ENCODE peak calls at places on chromosome 4, in nine cellular contexts. One of them, this sample, is unnamed.

GRCh38 chr4:98399915-98400314 is 138.7 kb downstream of the RAP1GDS1 start:
- DNase-seq in activated T-cell treated with anti-CD3 and anti-CD28 coated beads for 4 hours: no peak
- DNase-seq in RPMI7951: no peak
- DNase-seq in ecto neural progenitor cell: no peak
- DNase-seq in cardiac septum: no peak
- DNase-seq in fibroblast of mammary gland: no peak
- DNase-seq in NB4: no peak
- DNase-seq in activated effector memory CD4-positive, alpha-beta T cell treated with Interleukin-2 at 50 U/mL for 16 hours: no peak
- DNase-seq in breast epithelium: no peak
- DNase-seq in this sample: no peak

GRCh38 chr4:56330691-56331090 is 56.6 kb downstream of the AASDH start:
- DNase-seq in activated T-cell treated with anti-CD3 and anti-CD28 coated beads for 4 hours: no peak
- DNase-seq in RPMI7951: peak; percentile 2
- DNase-seq in ecto neural progenitor cell: no peak
- DNase-seq in cardiac septum: no peak
- DNase-seq in fibroblast of mammary gland: no peak
- DNase-seq in NB4: peak; percentile 8
- DNase-seq in activated effector memory CD4-positive, alpha-beta T cell treated with Interleukin-2 at 50 U/mL for 16 hours: no peak
- DNase-seq in breast epithelium: no peak
- DNase-seq in this sample: no peak

GRCh38 chr4:16443504-16444088 is 217.3 kb upstream of the TAPT1 start:
- DNase-seq in activated T-cell treated with anti-CD3 and anti-CD28 coated beads for 4 hours: no peak
- DNase-seq in RPMI7951: peak; percentile 49
- DNase-seq in ecto neural progenitor cell: no peak
- DNase-seq in cardiac septum: no peak
- DNase-seq in fibroblast of mammary gland: peak; percentile 55
- DNase-seq in NB4: peak; percentile 61
- DNase-seq in activated effector memory CD4-positive, alpha-beta T cell treated with Interleukin-2 at 50 U/mL for 16 hours: no peak
- DNase-seq in breast epithelium: no peak
- DNase-seq in this sample: peak; percentile 76

GRCh38 chr4:4492161-4492847 is 49.5 kb downstream of the STX18 start:
- DNase-seq in activated T-cell treated with anti-CD3 and anti-CD28 coated beads for 4 hours: no peak
- DNase-seq in RPMI7951: peak; percentile 23
- DNase-seq in ecto neural progenitor cell: no peak
- DNase-seq in cardiac septum: no peak
- DNase-seq in fibroblast of mammary gland: peak; percentile 71
- DNase-seq in NB4: no peak
- DNase-seq in activated effector memory CD4-positive, alpha-beta T cell treated with Interleukin-2 at 50 U/mL for 16 hours: no peak
- DNase-seq in breast epithelium: no peak
- DNase-seq in this sample: no peak

GRCh38 chr4:118400362-118400761 is 47.6 kb upstream of the PRSS12 start:
- DNase-seq in activated T-cell treated with anti-CD3 and anti-CD28 coated beads for 4 hours: no peak
- DNase-seq in RPMI7951: no peak
- DNase-seq in ecto neural progenitor cell: no peak
- DNase-seq in cardiac septum: no peak
- DNase-seq in fibroblast of mammary gland: no peak
- DNase-seq in NB4: peak; percentile 78
- DNase-seq in activated effector memory CD4-positive, alpha-beta T cell treated with Interleukin-2 at 50 U/mL for 16 hours: no peak
- DNase-seq in breast epithelium: no peak
- DNase-seq in this sample: no peak

GRCh38 chr4:25030283-25031076 is at the start of gene LGI2:
- DNase-seq in activated T-cell treated with anti-CD3 and anti-CD28 coated beads for 4 hours: no peak
- DNase-seq in RPMI7951: no peak
- DNase-seq in ecto neural progenitor cell: no peak
- DNase-seq in cardiac septum: no peak
- DNase-seq in fibroblast of mammary gland: no peak
- DNase-seq in NB4: peak; percentile 30
- DNase-seq in activated effector memory CD4-positive, alpha-beta T cell treated with Interleukin-2 at 50 U/mL for 16 hours: no peak
- DNase-seq in breast epithelium: no peak
- DNase-seq in this sample: no peak

GRCh38 chr4:121253961-121254360 is 89.8 kb upstream of the TNIP3 start:
- DNase-seq in activated T-cell treated with anti-CD3 and anti-CD28 coated beads for 4 hours: no peak
- DNase-seq in RPMI7951: no peak
- DNase-seq in ecto neural progenitor cell: no peak
- DNase-seq in cardiac septum: no peak
- DNase-seq in fibroblast of mammary gland: no peak
- DNase-seq in NB4: no peak
- DNase-seq in activated effector memory CD4-positive, alpha-beta T cell treated with Interleukin-2 at 50 U/mL for 16 hours: peak; percentile 3
- DNase-seq in breast epithelium: no peak
- DNase-seq in this sample: no peak

GRCh38 chr4:180665994-180666818 is 1577.0 kb upstream of the TENM3 start:
- DNase-seq in activated T-cell treated with anti-CD3 and anti-CD28 coated beads for 4 hours: no peak
- DNase-seq in RPMI7951: peak; percentile 48
- DNase-seq in ecto neural progenitor cell: no peak
- DNase-seq in cardiac septum: no peak
- DNase-seq in fibroblast of mammary gland: peak; percentile 68
- DNase-seq in NB4: peak; percentile 72
- DNase-seq in activated effector memory CD4-positive, alpha-beta T cell treated with Interleukin-2 at 50 U/mL for 16 hours: no peak
- DNase-seq in breast epithelium: no peak
- DNase-seq in this sample: peak; percentile 75

GRCh38 chr4:156954598-156954997 is 17.0 kb downstream of the PDGFC start:
- DNase-seq in activated T-cell treated with anti-CD3 and anti-CD28 coated beads for 4 hours: no peak
- DNase-seq in RPMI7951: peak; percentile 40
- DNase-seq in ecto neural progenitor cell: no peak
- DNase-seq in cardiac septum: no peak
- DNase-seq in fibroblast of mammary gland: peak; percentile 65
- DNase-seq in NB4: no peak
- DNase-seq in activated effector memory CD4-positive, alpha-beta T cell treated with Interleukin-2 at 50 U/mL for 16 hours: no peak
- DNase-seq in breast epithelium: no peak
- DNase-seq in this sample: no peak

GRCh38 chr4:177242651-177243296 is 66.9 kb upstream of the NEIL3 start:
- DNase-seq in activated T-cell treated with anti-CD3 and anti-CD28 coated beads for 4 hours: no peak
- DNase-seq in RPMI7951: no peak
- DNase-seq in ecto neural progenitor cell: no peak
- DNase-seq in cardiac septum: no peak
- DNase-seq in fibroblast of mammary gland: peak; percentile 7
- DNase-seq in NB4: no peak
- DNase-seq in activated effector memory CD4-positive, alpha-beta T cell treated with Interleukin-2 at 50 U/mL for 16 hours: no peak
- DNase-seq in breast epithelium: no peak
- DNase-seq in this sample: no peak

GRCh38 chr4:134027931-134028330 is 173.7 kb downstream of the PABPC4L start:
- DNase-seq in activated T-cell treated with anti-CD3 and anti-CD28 coated beads for 4 hours: no peak
- DNase-seq in RPMI7951: peak; percentile 1
- DNase-seq in ecto neural progenitor cell: no peak
- DNase-seq in cardiac septum: no peak
- DNase-seq in fibroblast of mammary gland: peak; percentile 77
- DNase-seq in NB4: no peak
- DNase-seq in activated effector memory CD4-positive, alpha-beta T cell treated with Interleukin-2 at 50 U/mL for 16 hours: no peak
- DNase-seq in breast epithelium: no peak
- DNase-seq in this sample: no peak

GRCh38 chr4:166501941-166502382 is 628.9 kb downstream of the TLL1 start:
- DNase-seq in activated T-cell treated with anti-CD3 and anti-CD28 coated beads for 4 hours: no peak
- DNase-seq in RPMI7951: no peak
- DNase-seq in ecto neural progenitor cell: peak; percentile 65
- DNase-seq in cardiac septum: no peak
- DNase-seq in fibroblast of mammary gland: peak; percentile 15
- DNase-seq in NB4: peak; percentile 32
- DNase-seq in activated effector memory CD4-positive, alpha-beta T cell treated with Interleukin-2 at 50 U/mL for 16 hours: no peak
- DNase-seq in breast epithelium: no peak
- DNase-seq in this sample: peak; percentile 53

GRCh38 chr4:183449193-183449888 is 4.9 kb downstream of the CDKN2AIP start:
- DNase-seq in activated T-cell treated with anti-CD3 and anti-CD28 coated beads for 4 hours: no peak
- DNase-seq in RPMI7951: no peak
- DNase-seq in ecto neural progenitor cell: no peak
- DNase-seq in cardiac septum: no peak
- DNase-seq in fibroblast of mammary gland: peak; percentile 54
- DNase-seq in NB4: no peak
- DNase-seq in activated effector memory CD4-positive, alpha-beta T cell treated with Interleukin-2 at 50 U/mL for 16 hours: no peak
- DNase-seq in breast epithelium: no peak
- DNase-seq in this sample: no peak

GRCh38 chr4:147846318-147847135 is 114.6 kb downstream of the ARHGAP10 start:
- DNase-seq in activated T-cell treated with anti-CD3 and anti-CD28 coated beads for 4 hours: no peak
- DNase-seq in RPMI7951: no peak
- DNase-seq in ecto neural progenitor cell: no peak
- DNase-seq in cardiac septum: no peak
- DNase-seq in fibroblast of mammary gland: no peak
- DNase-seq in NB4: no peak
- DNase-seq in activated effector memory CD4-positive, alpha-beta T cell treated with Interleukin-2 at 50 U/mL for 16 hours: no peak
- DNase-seq in breast epithelium: no peak
- DNase-seq in this sample: no peak

GRCh38 chr4:167897116-167897515 is 195.2 kb upstream of the ANXA10 start:
- DNase-seq in activated T-cell treated with anti-CD3 and anti-CD28 coated beads for 4 hours: no peak
- DNase-seq in RPMI7951: no peak
- DNase-seq in ecto neural progenitor cell: peak; percentile 56
- DNase-seq in cardiac septum: no peak
- DNase-seq in fibroblast of mammary gland: peak; percentile 41
- DNase-seq in NB4: no peak
- DNase-seq in activated effector memory CD4-positive, alpha-beta T cell treated with Interleukin-2 at 50 U/mL for 16 hours: no peak
- DNase-seq in breast epithelium: no peak
- DNase-seq in this sample: no peak

GRCh38 chr4:148204171-148204570 is 238.0 kb downstream of the NR3C2 start:
- DNase-seq in activated T-cell treated with anti-CD3 and anti-CD28 coated beads for 4 hours: no peak
- DNase-seq in RPMI7951: no peak
- DNase-seq in ecto neural progenitor cell: no peak
- DNase-seq in cardiac septum: no peak
- DNase-seq in fibroblast of mammary gland: no peak
- DNase-seq in NB4: no peak
- DNase-seq in activated effector memory CD4-positive, alpha-beta T cell treated with Interleukin-2 at 50 U/mL for 16 hours: no peak
- DNase-seq in breast epithelium: no peak
- DNase-seq in this sample: no peak

GRCh38 chr4:142960134-142960533 is 114.0 kb upstream of the INPP4B start:
- DNase-seq in activated T-cell treated with anti-CD3 and anti-CD28 coated beads for 4 hours: no peak
- DNase-seq in RPMI7951: no peak
- DNase-seq in ecto neural progenitor cell: no peak
- DNase-seq in cardiac septum: no peak
- DNase-seq in fibroblast of mammary gland: no peak
- DNase-seq in NB4: no peak
- DNase-seq in activated effector memory CD4-positive, alpha-beta T cell treated with Interleukin-2 at 50 U/mL for 16 hours: no peak
- DNase-seq in breast epithelium: no peak
- DNase-seq in this sample: no peak

GRCh38 chr4:105520819-105521790 is 31.3 kb upstream of the ARHGEF38 start:
- DNase-seq in activated T-cell treated with anti-CD3 and anti-CD28 coated beads for 4 hours: no peak
- DNase-seq in RPMI7951: peak; percentile 36
- DNase-seq in ecto neural progenitor cell: peak; percentile 49
- DNase-seq in cardiac septum: no peak
- DNase-seq in fibroblast of mammary gland: peak; percentile 47
- DNase-seq in NB4: peak; percentile 53
- DNase-seq in activated effector memory CD4-positive, alpha-beta T cell treated with Interleukin-2 at 50 U/mL for 16 hours: no peak
- DNase-seq in breast epithelium: no peak
- DNase-seq in this sample: peak; percentile 79

GRCh38 chr4:54930226-54930625 is 195.2 kb downstream of the KDR start:
- DNase-seq in activated T-cell treated with anti-CD3 and anti-CD28 coated beads for 4 hours: no peak
- DNase-seq in RPMI7951: peak; percentile 20
- DNase-seq in ecto neural progenitor cell: no peak
- DNase-seq in cardiac septum: no peak
- DNase-seq in fibroblast of mammary gland: peak; percentile 12
- DNase-seq in NB4: peak; percentile 7
- DNase-seq in activated effector memory CD4-positive, alpha-beta T cell treated with Interleukin-2 at 50 U/mL for 16 hours: no peak
- DNase-seq in breast epithelium: no peak
- DNase-seq in this sample: no peak

GRCh38 chr4:38562751-38563198 is 101.2 kb upstream of the KLF3 start:
- DNase-seq in activated T-cell treated with anti-CD3 and anti-CD28 coated beads for 4 hours: no peak
- DNase-seq in RPMI7951: no peak
- DNase-seq in ecto neural progenitor cell: no peak
- DNase-seq in cardiac septum: peak; percentile 79
- DNase-seq in fibroblast of mammary gland: peak; percentile 6
- DNase-seq in NB4: peak; percentile 20
- DNase-seq in activated effector memory CD4-positive, alpha-beta T cell treated with Interleukin-2 at 50 U/mL for 16 hours: no peak
- DNase-seq in breast epithelium: no peak
- DNase-seq in this sample: no peak

GRCh38 chr4:54912155-54912554 is 213.2 kb downstream of the KDR start:
- DNase-seq in activated T-cell treated with anti-CD3 and anti-CD28 coated beads for 4 hours: no peak
- DNase-seq in RPMI7951: no peak
- DNase-seq in ecto neural progenitor cell: no peak
- DNase-seq in cardiac septum: no peak
- DNase-seq in fibroblast of mammary gland: no peak
- DNase-seq in NB4: no peak
- DNase-seq in activated effector memory CD4-positive, alpha-beta T cell treated with Interleukin-2 at 50 U/mL for 16 hours: no peak
- DNase-seq in breast epithelium: no peak
- DNase-seq in this sample: no peak

GRCh38 chr4:87633239-87633638 is 16.8 kb upstream of the DMP1 start:
- DNase-seq in activated T-cell treated with anti-CD3 and anti-CD28 coated beads for 4 hours: no peak
- DNase-seq in RPMI7951: peak; percentile 14
- DNase-seq in ecto neural progenitor cell: no peak
- DNase-seq in cardiac septum: no peak
- DNase-seq in fibroblast of mammary gland: peak; percentile 53
- DNase-seq in NB4: no peak
- DNase-seq in activated effector memory CD4-positive, alpha-beta T cell treated with Interleukin-2 at 50 U/mL for 16 hours: no peak
- DNase-seq in breast epithelium: no peak
- DNase-seq in this sample: no peak

GRCh38 chr4:100907465-100908454 is 389.9 kb upstream of the EMCN start:
- DNase-seq in activated T-cell treated with anti-CD3 and anti-CD28 coated beads for 4 hours: no peak
- DNase-seq in RPMI7951: peak; percentile 6
- DNase-seq in ecto neural progenitor cell: no peak
- DNase-seq in cardiac septum: no peak
- DNase-seq in fibroblast of mammary gland: peak; percentile 18
- DNase-seq in NB4: no peak
- DNase-seq in activated effector memory CD4-positive, alpha-beta T cell treated with Interleukin-2 at 50 U/mL for 16 hours: no peak
- DNase-seq in breast epithelium: no peak
- DNase-seq in this sample: no peak

GRCh38 chr4:116702949-116703348 is 382.4 kb downstream of the TRAM1L1 start:
- DNase-seq in activated T-cell treated with anti-CD3 and anti-CD28 coated beads for 4 hours: no peak
- DNase-seq in RPMI7951: peak; percentile 5
- DNase-seq in ecto neural progenitor cell: no peak
- DNase-seq in cardiac septum: no peak
- DNase-seq in fibroblast of mammary gland: no peak
- DNase-seq in NB4: peak; percentile 35
- DNase-seq in activated effector memory CD4-positive, alpha-beta T cell treated with Interleukin-2 at 50 U/mL for 16 hours: no peak
- DNase-seq in breast epithelium: no peak
- DNase-seq in this sample: peak; percentile 41

GRCh38 chr4:55080174-55080865 is 45.1 kb downstream of the KDR start:
- DNase-seq in activated T-cell treated with anti-CD3 and anti-CD28 coated beads for 4 hours: no peak
- DNase-seq in RPMI7951: no peak
- DNase-seq in ecto neural progenitor cell: no peak
- DNase-seq in cardiac septum: no peak
- DNase-seq in fibroblast of mammary gland: peak; percentile 79
- DNase-seq in NB4: no peak
- DNase-seq in activated effector memory CD4-positive, alpha-beta T cell treated with Interleukin-2 at 50 U/mL for 16 hours: no peak
- DNase-seq in breast epithelium: no peak
- DNase-seq in this sample: no peak

GRCh38 chr4:162837241-162837640 is 329.4 kb downstream of the NAF1 start:
- DNase-seq in activated T-cell treated with anti-CD3 and anti-CD28 coated beads for 4 hours: no peak
- DNase-seq in RPMI7951: no peak
- DNase-seq in ecto neural progenitor cell: no peak
- DNase-seq in cardiac septum: no peak
- DNase-seq in fibroblast of mammary gland: no peak
- DNase-seq in NB4: no peak
- DNase-seq in activated effector memory CD4-positive, alpha-beta T cell treated with Interleukin-2 at 50 U/mL for 16 hours: no peak
- DNase-seq in breast epithelium: no peak
- DNase-seq in this sample: no peak

GRCh38 chr4:151434183-151434860 is 25.3 kb downstream of the FHIP1A start:
- DNase-seq in activated T-cell treated with anti-CD3 and anti-CD28 coated beads for 4 hours: no peak
- DNase-seq in RPMI7951: no peak
- DNase-seq in ecto neural progenitor cell: no peak
- DNase-seq in cardiac septum: no peak
- DNase-seq in fibroblast of mammary gland: peak; percentile 33
- DNase-seq in NB4: no peak
- DNase-seq in activated effector memory CD4-positive, alpha-beta T cell treated with Interleukin-2 at 50 U/mL for 16 hours: no peak
- DNase-seq in breast epithelium: no peak
- DNase-seq in this sample: no peak

GRCh38 chr4:129358571-129358970 is 262.6 kb downstream of the C4orf33 start:
- DNase-seq in activated T-cell treated with anti-CD3 and anti-CD28 coated beads for 4 hours: no peak
- DNase-seq in RPMI7951: peak; percentile 42
- DNase-seq in ecto neural progenitor cell: no peak
- DNase-seq in cardiac septum: no peak
- DNase-seq in fibroblast of mammary gland: peak; percentile 78
- DNase-seq in NB4: peak; percentile 35
- DNase-seq in activated effector memory CD4-positive, alpha-beta T cell treated with Interleukin-2 at 50 U/mL for 16 hours: no peak
- DNase-seq in breast epithelium: no peak
- DNase-seq in this sample: no peak

GRCh38 chr4:3413675-3414420 is 27.9 kb upstream of the HGFAC start:
- DNase-seq in activated T-cell treated with anti-CD3 and anti-CD28 coated beads for 4 hours: no peak
- DNase-seq in RPMI7951: no peak
- DNase-seq in ecto neural progenitor cell: no peak
- DNase-seq in cardiac septum: peak; percentile 64
- DNase-seq in fibroblast of mammary gland: no peak
- DNase-seq in NB4: no peak
- DNase-seq in activated effector memory CD4-positive, alpha-beta T cell treated with Interleukin-2 at 50 U/mL for 16 hours: no peak
- DNase-seq in breast epithelium: no peak
- DNase-seq in this sample: no peak

GRCh38 chr4:165475706-165476070 is 96.9 kb downstream of the CPE start:
- DNase-seq in activated T-cell treated with anti-CD3 and anti-CD28 coated beads for 4 hours: no peak
- DNase-seq in RPMI7951: no peak
- DNase-seq in ecto neural progenitor cell: no peak
- DNase-seq in cardiac septum: no peak
- DNase-seq in fibroblast of mammary gland: no peak
- DNase-seq in NB4: no peak
- DNase-seq in activated effector memory CD4-positive, alpha-beta T cell treated with Interleukin-2 at 50 U/mL for 16 hours: no peak
- DNase-seq in breast epithelium: no peak
- DNase-seq in this sample: no peak

GRCh38 chr4:24805566-24805965 is 10.2 kb downstream of the SOD3 start:
- DNase-seq in activated T-cell treated with anti-CD3 and anti-CD28 coated beads for 4 hours: no peak
- DNase-seq in RPMI7951: no peak
- DNase-seq in ecto neural progenitor cell: no peak
- DNase-seq in cardiac septum: no peak
- DNase-seq in fibroblast of mammary gland: no peak
- DNase-seq in NB4: no peak
- DNase-seq in activated effector memory CD4-positive, alpha-beta T cell treated with Interleukin-2 at 50 U/mL for 16 hours: no peak
- DNase-seq in breast epithelium: no peak
- DNase-seq in this sample: no peak

This sample was measured in Karpas-422.